ENCODE peak calls at places on chromosomes 7 and 10, in six cellular contexts. O is cardiac muscle cell, R is left ventricle myocardium inferior, X is nephron progenitor cell, L is AG04449, E is cardiac fibroblast. Z is an unnamed sample.

GRCh38 chr10:21929070-21929469 is 74.5 kb downstream of the DNAJC1 start:
- DNase-seq in R (no peak), O (no peak), E (no peak), X (no peak), L (no peak), Z (peak)

GRCh38 chr10:670038-670437 is 19.4 kb downstream of the DIP2C start:
- DNase-seq in R (no peak), E (no peak), O (no peak), X (no peak), L (no peak), Z (no peak)

GRCh38 chr7:82410461-82410860 is 33.1 kb downstream of the CACNA2D1 start:
- DNase-seq in X (no peak), E (no peak), O (no peak), L (no peak), R (peak), Z (no peak)

GRCh38 chr7:131147604-131148003 is 180.1 kb upstream of the MKLN1 start:
- DNase-seq in L (no peak), O (no peak), X (no peak), E (no peak), R (no peak), Z (no peak)

GRCh38 chr7:45657136-45657889 is 83.1 kb downstream of the ADCY1 start:
- DNase-seq in R (no peak), L (no peak), E (no peak), O (no peak), X (no peak), Z (no peak)

GRCh38 chr10:36888925-36889573 is 236.3 kb upstream of the ANKRD30A start:
- DNase-seq in E (peak), O (peak), L (no peak), X (peak), R (no peak), Z (peak)

GRCh38 chr7:107130487-107131220 is 38.1 kb upstream of the HBP1 start:
- DNase-seq in E (no peak), R (no peak), L (no peak), O (no peak), X (no peak), Z (peak)

GRCh38 chr7:5428470-5429252 is 5.0 kb upstream of the TNRC18 start:
- DNase-seq in E (peak), R (peak), X (peak), L (no peak), O (peak), Z (peak)

GRCh38 chr7:113480537-113480936 is 362.2 kb upstream of the SMIM30 start:
- DNase-seq in E (no peak), L (no peak), R (no peak), O (no peak), X (no peak), Z (no peak)

GRCh38 chr10:56537984-56538383 is 176.9 kb upstream of the ZWINT start:
- DNase-seq in R (no peak), E (peak), O (peak), X (no peak), L (no peak), Z (peak)

GRCh38 chr7:117143580-117143979 is 179.3 kb downstream of the WNT2 start:
- DNase-seq in O (no peak), X (no peak), L (no peak), R (no peak), E (peak), Z (no peak)

GRCh38 chr10:3059974-3060373 is 7.4 kb upstream of the PFKP start:
- DNase-seq in L (no peak), E (no peak), O (no peak), R (no peak), X (no peak), Z (no peak)

GRCh38 chr7:92768501-92769360 is 67.6 kb downstream of the CDK6 start:
- DNase-seq in X (no peak), L (no peak), O (no peak), E (peak), R (no peak), Z (no peak)

GRCh38 chr7:28956608-28957063 is 1.5 kb downstream of the TRIL start:
- DNase-seq in L (no peak), E (peak), O (peak), X (peak), R (peak), Z (peak)

GRCh38 chr7:67913604-67914003 is 917.0 kb downstream of the TYW1 start:
- DNase-seq in X (no peak), O (no peak), R (no peak), E (no peak), L (no peak), Z (no peak)

GRCh38 chr7:92695308-92696261 is 105.4 kb upstream of the FAM133B start:
- DNase-seq in X (peak), L (peak), R (peak), E (peak), O (peak), Z (peak)

GRCh38 chr10:128036011-128036615 is 90.1 kb downstream of the MKI67 start:
- DNase-seq in E (no peak), L (no peak), X (no peak), R (no peak), O (no peak), Z (no peak)

GRCh38 chr7:16348251-16348650 is 73.1 kb downstream of the CRPPA start:
- DNase-seq in L (no peak), R (no peak), O (no peak), X (no peak), E (no peak), Z (no peak)

GRCh38 chr10:16184911-16185310 is 251.9 kb upstream of the PTER start:
- DNase-seq in L (no peak), E (no peak), X (no peak), O (no peak), R (no peak), Z (no peak)

GRCh38 chr7:149855368-149856305 is 17.5 kb downstream of the ZNF862 start:
- DNase-seq in O (peak), E (peak), X (no peak), L (peak), R (no peak), Z (peak)

GRCh38 chr10:96986200-96986856 is 154.2 kb downstream of the LCOR start:
- DNase-seq in X (no peak), E (no peak), O (no peak), L (no peak), R (no peak), Z (no peak)

GRCh38 chr10:70348228-70348850 is 34.1 kb downstream of the LRRC20 start:
- DNase-seq in L (no peak), O (peak), X (peak), E (peak), R (no peak), Z (peak)

GRCh38 chr7:111933614-111934013 is 272.6 kb downstream of the DOCK4 start:
- DNase-seq in O (no peak), L (no peak), X (no peak), R (no peak), E (no peak), Z (no peak)

DNA sequence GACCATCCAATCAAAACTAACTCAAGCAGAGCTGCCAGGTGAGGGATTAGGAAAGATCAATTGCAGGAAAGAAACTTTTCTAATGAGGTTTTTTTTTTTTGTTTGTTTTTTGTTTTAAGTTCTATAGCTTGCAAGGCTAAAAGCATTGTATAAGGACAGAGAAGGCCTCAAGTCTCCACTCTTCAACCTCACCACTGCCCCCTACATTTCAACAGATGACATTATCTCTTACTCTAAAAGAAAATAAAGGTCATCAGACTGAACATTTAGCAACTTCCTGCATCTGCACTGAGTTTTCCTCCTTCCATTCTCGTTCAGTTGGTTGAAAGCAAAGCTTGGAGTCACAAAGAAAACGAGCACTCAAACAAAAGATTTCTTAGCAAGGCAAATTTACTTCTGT is 45.2 kb upstream of the EXOC4 start:
- DNase-seq in L (no peak), R (no peak), O (peak), X (no peak), E (peak), Z (peak)
- TF ChIP-seq CTCF in L (no peak), R (no peak), O (no peak), X (peak), E (peak), Z (peak)

GRCh38 chr10:52316500-52316899 is 2.4 kb downstream of the DKK1 start:
- DNase-seq in O (no peak), X (no peak), R (no peak), E (no peak), L (no peak), Z (no peak)
- TF ChIP-seq CTCF in O (no peak), X (no peak), R (no peak), E (no peak), L (no peak), Z (no peak)

DNA sequence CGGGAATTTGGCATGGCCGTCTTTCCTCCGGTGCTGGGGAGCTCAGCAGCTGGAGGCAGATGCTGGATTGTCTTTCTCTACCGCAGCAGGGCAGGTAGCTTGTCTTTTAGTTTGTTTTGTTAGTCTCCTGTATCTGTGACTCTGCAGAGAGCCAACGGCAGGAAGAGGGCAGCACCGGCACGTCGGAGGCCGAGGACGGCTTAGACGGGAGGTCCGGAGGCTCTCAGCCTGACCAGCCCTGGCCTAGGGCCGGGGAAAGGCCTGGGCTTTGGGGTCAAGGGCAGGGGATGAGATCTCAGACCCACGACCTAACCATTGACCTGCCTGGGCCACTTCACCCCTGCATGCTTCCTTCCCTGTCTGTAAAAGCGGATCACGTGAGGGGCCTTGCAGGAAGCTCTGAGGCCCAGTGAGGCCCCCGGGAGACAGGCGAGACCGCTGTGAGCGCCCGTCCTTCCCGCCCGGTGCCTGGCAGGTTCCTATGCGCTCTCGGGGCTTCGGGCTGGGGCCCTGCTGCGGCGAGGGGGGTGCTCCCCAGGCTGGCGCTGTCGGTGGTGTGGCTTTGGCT is 72.7 kb downstream of the LHPP start:
- DNase-seq in O (peak), E (peak), L (no peak), X (peak), R (peak), Z (no peak)
- TF ChIP-seq CTCF in O (peak), E (peak), L (no peak), X (no peak), R (peak), Z (no peak)

DNA sequence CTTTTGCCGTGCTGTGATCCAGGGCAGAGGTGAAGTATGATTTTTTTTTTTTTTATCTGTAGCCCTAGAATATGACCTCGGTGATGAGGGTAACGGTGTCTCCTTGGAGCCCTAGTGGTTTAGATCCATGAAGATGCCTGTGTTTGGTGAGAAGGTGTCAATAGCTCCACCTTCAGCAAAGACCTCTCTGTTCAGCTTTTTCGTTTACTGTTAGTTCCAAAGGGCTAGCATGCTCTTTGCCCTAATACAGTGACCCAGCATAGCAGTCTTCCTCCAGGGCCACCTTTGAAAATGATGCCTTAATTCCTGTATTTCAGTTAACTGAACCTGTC is 748 bp upstream of the MRPS16 start:
- DNase-seq in O (no peak), E (no peak), X (no peak), L (no peak), R (no peak), Z (no peak)
- TF ChIP-seq CTCF in O (no peak), E (no peak), X (no peak), L (no peak), R (no peak), Z (no peak)

GRCh38 chr7:24980695-24981543 is 941 bp upstream of the OSBPL3 start:
- DNase-seq in X (peak), O (peak), E (peak), L (no peak), R (no peak), Z (peak)
- TF ChIP-seq CTCF in X (no peak), O (no peak), E (no peak), L (no peak), R (no peak), Z (no peak)

DNA sequence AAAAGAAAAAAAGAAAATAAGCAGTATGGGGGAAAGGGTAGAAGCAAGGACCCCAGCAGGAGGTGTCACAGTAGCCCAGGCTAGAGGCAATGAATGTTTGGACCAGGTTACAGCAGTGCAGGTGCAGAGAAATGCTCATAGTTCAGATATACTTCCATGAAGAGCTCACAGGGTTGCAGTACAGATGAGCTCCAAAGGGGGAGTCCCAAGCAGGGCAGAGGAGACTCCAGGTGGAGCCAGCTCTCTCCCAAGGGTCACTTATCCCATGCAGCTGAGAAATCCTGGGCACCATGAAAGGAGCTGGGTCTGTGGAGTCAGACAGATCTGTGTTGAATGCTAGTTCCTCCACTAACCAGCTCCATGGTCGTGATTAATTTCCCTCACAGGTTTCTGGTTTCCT is 174.9 kb downstream of the C7orf25 start:
- DNase-seq in L (no peak), R (no peak), X (no peak), O (no peak), E (no peak), Z (no peak)
- TF ChIP-seq CTCF in L (no peak), R (no peak), X (peak), O (no peak), E (no peak), Z (no peak)

GRCh38 chr7:142420554-142421362 is 162.9 kb upstream of the PRSS58 start:
- DNase-seq in E (peak), O (peak), X (peak), R (no peak), L (no peak), Z (peak)
- TF ChIP-seq CTCF in E (peak), O (peak), X (no peak), R (no peak), L (peak), Z (peak)

GRCh38 chr10:84004206-84004605 is 135.1 kb upstream of the GHITM start:
- DNase-seq in X (no peak), L (no peak), R (no peak), O (no peak), E (no peak), Z (no peak)

GRCh38 chr10:84007482-84007881 is 131.8 kb upstream of the GHITM start:
- DNase-seq in O (no peak), L (no peak), E (no peak), X (no peak), R (no peak), Z (no peak)

GRCh38 chr10:84012831-84013458 is 126.4 kb upstream of the GHITM start:
- DNase-seq in O (no peak), E (no peak), L (no peak), X (no peak), R (no peak), Z (no peak)

DNA sequence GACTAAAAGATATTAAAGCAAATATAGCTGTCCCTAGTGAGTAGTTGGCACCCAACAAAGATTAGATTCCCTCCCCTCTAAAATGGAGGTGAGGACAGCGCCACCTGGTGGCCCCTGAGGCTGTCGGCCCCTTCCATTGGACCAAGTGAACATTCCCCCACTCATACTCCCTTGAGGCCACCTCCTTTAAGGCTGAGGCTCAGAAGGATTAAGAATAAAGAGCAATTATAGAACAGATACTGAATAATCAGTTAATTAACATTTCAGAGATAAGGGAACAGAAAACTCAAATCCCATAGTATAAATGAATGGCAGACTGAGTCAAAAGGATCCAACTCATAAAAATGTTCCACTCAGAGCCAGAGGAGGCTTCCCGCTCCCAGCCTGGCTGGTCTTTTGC is 130.4 kb upstream of the GHITM start:
- DNase-seq in O (peak), E (peak), R (no peak), L (no peak), X (peak), Z (peak)
- TF ChIP-seq CTCF in O (peak), E (peak), R (peak), L (peak), X (peak), Z (peak)

GRCh38 chr10:58152698-58153263 is 114.9 kb downstream of the IPMK start:
- DNase-seq in X (peak), R (peak), O (peak), L (no peak), E (peak), Z (peak)
- TF ChIP-seq CTCF in X (peak), R (peak), O (peak), L (peak), E (peak), Z (peak)

Z was measured in A673.